ENCODE peak calls at places on chromosomes 16 and 17, in seven cellular contexts. One of them, this sample, is unnamed.

GRCh38 chr16:47970291-47970931 is 185.4 kb downstream of the ABCC12 start:
- DNase-seq in HCT116: no peak
- DNase-seq in SK-N-SH: no peak
- DNase-seq in K562: peak; percentile 21
- DNase-seq in H1: no peak
- DNase-seq in HepG2: peak; percentile 34
- DNase-seq in GM12878: no peak
- DNase-seq in this sample: peak; percentile 14

GRCh38 chr17:64442550-64442971 is 6.4 kb upstream of the MILR1 start:
- DNase-seq in HCT116: no peak
- DNase-seq in SK-N-SH: no peak
- DNase-seq in K562: no peak
- DNase-seq in H1: no peak
- DNase-seq in HepG2: no peak
- DNase-seq in GM12878: no peak
- DNase-seq in this sample: no peak

GRCh38 chr16:23491490-23492391 is 18.6 kb downstream of the GGA2 start:
- DNase-seq in HCT116: no peak
- DNase-seq in SK-N-SH: no peak
- DNase-seq in K562: no peak
- DNase-seq in H1: no peak
- DNase-seq in HepG2: no peak
- DNase-seq in GM12878: no peak
- DNase-seq in this sample: peak; percentile 39

GRCh38 chr16:27822529-27823437 is 240.7 kb downstream of the GSG1L start:
- DNase-seq in HCT116: no peak
- DNase-seq in SK-N-SH: no peak
- DNase-seq in K562: no peak
- DNase-seq in H1: no peak
- DNase-seq in HepG2: no peak
- DNase-seq in GM12878: no peak
- DNase-seq in this sample: no peak

GRCh38 chr17:73476890-73477350 is 165.1 kb upstream of the CDC42EP4 start:
- DNase-seq in HCT116: no peak
- DNase-seq in SK-N-SH: no peak
- DNase-seq in K562: no peak
- DNase-seq in H1: no peak
- DNase-seq in HepG2: no peak
- DNase-seq in GM12878: no peak
- DNase-seq in this sample: no peak

GRCh38 chr16:15601212-15601879 is 41.6 kb downstream of the MARF1 start:
- DNase-seq in HCT116: no peak
- DNase-seq in SK-N-SH: no peak
- DNase-seq in K562: no peak
- DNase-seq in H1: peak; percentile 65
- DNase-seq in HepG2: no peak
- DNase-seq in GM12878: no peak
- DNase-seq in this sample: no peak

GRCh38 chr16:56679813-56680212 is 2.5 kb upstream of the MT1X start:
- DNase-seq in HCT116: peak; percentile 65
- DNase-seq in SK-N-SH: no peak
- DNase-seq in K562: no peak
- DNase-seq in H1: no peak
- DNase-seq in HepG2: peak; percentile 23
- DNase-seq in GM12878: no peak
- DNase-seq in this sample: no peak

GRCh38 chr16:2170080-2170479 is 14.5 kb downstream of the TRAF7 start:
- DNase-seq in HCT116: no peak
- DNase-seq in SK-N-SH: no peak
- DNase-seq in K562: no peak
- DNase-seq in H1: no peak
- DNase-seq in HepG2: no peak
- DNase-seq in GM12878: no peak
- DNase-seq in this sample: peak; percentile 95

GRCh38 chr16:58464047-58464915 is 35.7 kb upstream of the NDRG4 start:
- DNase-seq in HCT116: no peak
- DNase-seq in SK-N-SH: peak; percentile 82
- DNase-seq in K562: no peak
- DNase-seq in H1: peak; percentile 72
- DNase-seq in HepG2: no peak
- DNase-seq in GM12878: no peak
- DNase-seq in this sample: no peak

GRCh38 chr16:76278976-76279375 is 1.8 kb downstream of the CNTNAP4 start:
- DNase-seq in HCT116: no peak
- DNase-seq in SK-N-SH: peak; percentile 21
- DNase-seq in K562: no peak
- DNase-seq in H1: no peak
- DNase-seq in HepG2: peak; percentile 13
- DNase-seq in GM12878: no peak
- DNase-seq in this sample: no peak

GRCh38 chr16:48820379-48820778 is 210.4 kb upstream of the N4BP1 start:
- DNase-seq in HCT116: no peak
- DNase-seq in SK-N-SH: no peak
- DNase-seq in K562: no peak
- DNase-seq in H1: no peak
- DNase-seq in HepG2: no peak
- DNase-seq in GM12878: no peak
- DNase-seq in this sample: no peak

GRCh38 chr16:14110728-14111251 is 39.7 kb downstream of the MRTFB start:
- DNase-seq in HCT116: no peak
- DNase-seq in SK-N-SH: no peak
- DNase-seq in K562: no peak
- DNase-seq in H1: no peak
- DNase-seq in HepG2: no peak
- DNase-seq in GM12878: no peak
- DNase-seq in this sample: no peak

GRCh38 chr16:66705790-66706505 is 9.4 kb upstream of the CMTM4 start:
- DNase-seq in HCT116: no peak
- DNase-seq in SK-N-SH: no peak
- DNase-seq in K562: no peak
- DNase-seq in H1: no peak
- DNase-seq in HepG2: no peak
- DNase-seq in GM12878: no peak
- DNase-seq in this sample: peak; percentile 24

GRCh38 chr16:58638148-58639036 is 8.8 kb upstream of the CNOT1 start:
- DNase-seq in HCT116: peak; percentile 54
- DNase-seq in SK-N-SH: no peak
- DNase-seq in K562: no peak
- DNase-seq in H1: no peak
- DNase-seq in HepG2: peak; percentile 79
- DNase-seq in GM12878: no peak
- DNase-seq in this sample: peak; percentile 21

GRCh38 chr17:58317421-58318064 is 11.1 kb downstream of the TSPOAP1 start:
- DNase-seq in HCT116: peak; percentile 72
- DNase-seq in SK-N-SH: peak; percentile 81
- DNase-seq in K562: no peak
- DNase-seq in H1: peak; percentile 62
- DNase-seq in HepG2: peak; percentile 75
- DNase-seq in GM12878: peak; percentile 66
- DNase-seq in this sample: peak; percentile 26

GRCh38 chr17:58318627-58319180 is 9.9 kb downstream of the TSPOAP1 start:
- DNase-seq in HCT116: no peak
- DNase-seq in SK-N-SH: no peak
- DNase-seq in K562: no peak
- DNase-seq in H1: no peak
- DNase-seq in HepG2: no peak
- DNase-seq in GM12878: no peak
- DNase-seq in this sample: no peak

GRCh38 chr17:58319181-58320162 is 9.1 kb downstream of the TSPOAP1 start:
- DNase-seq in HCT116: no peak
- DNase-seq in SK-N-SH: no peak
- DNase-seq in K562: no peak
- DNase-seq in H1: no peak
- DNase-seq in HepG2: no peak
- DNase-seq in GM12878: no peak
- DNase-seq in this sample: no peak

GRCh38 chr17:58316260-58316960 is 12.2 kb downstream of the TSPOAP1 start:
- DNase-seq in HCT116: no peak
- DNase-seq in SK-N-SH: peak; percentile 14
- DNase-seq in K562: no peak
- DNase-seq in H1: peak; percentile 37
- DNase-seq in HepG2: no peak
- DNase-seq in GM12878: no peak
- DNase-seq in this sample: no peak

DNA sequence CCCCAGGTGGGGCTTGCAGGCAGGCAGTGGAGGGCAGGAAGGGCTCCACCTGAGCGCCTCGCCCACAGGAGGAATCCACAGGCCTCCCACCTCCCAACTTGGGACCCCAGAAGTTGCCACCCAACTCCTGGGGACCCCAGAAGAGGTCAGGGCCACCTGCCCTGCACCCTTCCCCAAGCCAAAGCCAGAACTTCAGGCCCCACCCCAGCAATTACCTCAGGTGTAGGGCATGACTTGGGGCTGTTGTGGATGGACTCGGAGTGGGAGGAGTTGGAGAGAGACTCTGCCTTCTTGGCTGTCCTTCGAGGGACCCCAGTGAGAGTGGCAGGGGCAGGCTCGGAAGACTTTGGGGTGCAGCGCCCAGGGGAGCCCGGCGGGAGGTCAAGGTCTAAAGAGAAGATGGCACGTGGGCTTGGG is 10.5 kb downstream of the TSPOAP1 start:
- DNase-seq in HCT116: no peak
- DNase-seq in SK-N-SH: no peak
- DNase-seq in K562: no peak
- DNase-seq in H1: no peak
- DNase-seq in HepG2: no peak
- DNase-seq in GM12878: no peak
- DNase-seq in this sample: no peak
- TF ChIP-seq MAX in HCT116: no peak
- TF ChIP-seq MAX in SK-N-SH: no peak
- TF ChIP-seq MAX in K562: no peak
- TF ChIP-seq MAX in H1: no peak
- TF ChIP-seq MAX in HepG2: no peak
- TF ChIP-seq MAX in GM12878: no peak
- TF ChIP-seq MAX in this sample: no peak

GRCh38 chr17:49369760-49370159 is 7.7 kb upstream of the ZNF652 start:
- DNase-seq in HCT116: no peak
- DNase-seq in SK-N-SH: no peak
- DNase-seq in K562: no peak
- DNase-seq in H1: no peak
- DNase-seq in HepG2: no peak
- DNase-seq in GM12878: no peak
- DNase-seq in this sample: no peak

GRCh38 chr17:49375544-49375943 is 13.5 kb upstream of the ZNF652 start:
- DNase-seq in HCT116: no peak
- DNase-seq in SK-N-SH: no peak
- DNase-seq in K562: no peak
- DNase-seq in H1: no peak
- DNase-seq in HepG2: no peak
- DNase-seq in GM12878: no peak
- DNase-seq in this sample: no peak

GRCh38 chr17:49372428-49372827 is 10.4 kb upstream of the ZNF652 start:
- DNase-seq in HCT116: no peak
- DNase-seq in SK-N-SH: no peak
- DNase-seq in K562: no peak
- DNase-seq in H1: no peak
- DNase-seq in HepG2: no peak
- DNase-seq in GM12878: no peak
- DNase-seq in this sample: no peak

GRCh38 chr17:49371178-49371834 is 9.3 kb upstream of the ZNF652 start:
- DNase-seq in HCT116: no peak
- DNase-seq in SK-N-SH: no peak
- DNase-seq in K562: peak; percentile 56
- DNase-seq in H1: peak; percentile 92
- DNase-seq in HepG2: no peak
- DNase-seq in GM12878: no peak
- DNase-seq in this sample: no peak

GRCh38 chr17:49373115-49373514 is 11.1 kb upstream of the ZNF652 start:
- DNase-seq in HCT116: no peak
- DNase-seq in SK-N-SH: no peak
- DNase-seq in K562: no peak
- DNase-seq in H1: no peak
- DNase-seq in HepG2: no peak
- DNase-seq in GM12878: no peak
- DNase-seq in this sample: no peak
- H2AFZ ChIP-seq in HCT116: no peak overlapping the region
- H2AFZ ChIP-seq in SK-N-SH: no peak overlapping the region
- H2AFZ ChIP-seq in K562: no peak overlapping the region
- H2AFZ ChIP-seq in H1: no peak overlapping the region
- H2AFZ ChIP-seq in HepG2: no peak overlapping the region
- H2AFZ ChIP-seq in GM12878: no peak overlapping the region
- H2AFZ ChIP-seq in this sample: no peak overlapping the region

DNA sequence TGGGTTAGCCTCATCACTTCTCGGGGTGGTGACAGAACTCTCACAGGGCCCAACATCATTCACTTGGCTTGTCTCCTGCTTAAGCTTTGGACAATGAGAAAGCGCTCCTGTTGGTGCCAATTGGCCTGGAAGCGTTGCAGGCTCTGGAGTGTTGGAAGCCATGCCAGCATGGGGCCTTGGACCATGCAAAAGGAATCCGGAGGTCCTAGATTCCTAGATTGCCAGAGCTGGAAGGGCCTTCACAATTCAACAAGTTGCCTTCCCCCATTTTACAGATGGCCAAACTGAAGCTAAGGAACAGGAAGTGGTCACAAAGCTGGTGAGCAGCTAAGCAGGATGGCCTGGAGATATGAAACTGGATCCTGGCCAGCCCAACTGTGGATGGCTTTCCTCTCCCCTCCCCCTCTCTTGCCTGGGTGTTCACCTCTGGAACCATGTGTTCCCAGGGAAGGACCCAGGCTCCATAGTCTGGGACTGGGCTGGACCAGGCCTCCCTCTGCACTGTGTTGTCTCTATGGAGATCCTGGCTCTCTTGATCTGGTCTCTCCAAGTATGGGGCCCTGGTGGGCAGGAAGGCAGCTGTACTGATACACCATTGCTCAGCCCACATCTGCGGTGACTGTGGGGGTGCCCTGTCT is 6.0 kb upstream of the IGFBP4 start:
- DNase-seq in HCT116: no peak
- DNase-seq in SK-N-SH: no peak
- DNase-seq in K562: peak; percentile 68
- DNase-seq in H1: no peak
- DNase-seq in HepG2: no peak
- DNase-seq in GM12878: no peak
- DNase-seq in this sample: no peak
- TF ChIP-seq MAX in HCT116: no peak
- TF ChIP-seq MAX in SK-N-SH: no peak
- TF ChIP-seq MAX in K562: peak; percentile 13
- TF ChIP-seq MAX in H1: no peak
- TF ChIP-seq MAX in HepG2: no peak
- TF ChIP-seq MAX in GM12878: no peak
- TF ChIP-seq MAX in this sample: no peak

DNA sequence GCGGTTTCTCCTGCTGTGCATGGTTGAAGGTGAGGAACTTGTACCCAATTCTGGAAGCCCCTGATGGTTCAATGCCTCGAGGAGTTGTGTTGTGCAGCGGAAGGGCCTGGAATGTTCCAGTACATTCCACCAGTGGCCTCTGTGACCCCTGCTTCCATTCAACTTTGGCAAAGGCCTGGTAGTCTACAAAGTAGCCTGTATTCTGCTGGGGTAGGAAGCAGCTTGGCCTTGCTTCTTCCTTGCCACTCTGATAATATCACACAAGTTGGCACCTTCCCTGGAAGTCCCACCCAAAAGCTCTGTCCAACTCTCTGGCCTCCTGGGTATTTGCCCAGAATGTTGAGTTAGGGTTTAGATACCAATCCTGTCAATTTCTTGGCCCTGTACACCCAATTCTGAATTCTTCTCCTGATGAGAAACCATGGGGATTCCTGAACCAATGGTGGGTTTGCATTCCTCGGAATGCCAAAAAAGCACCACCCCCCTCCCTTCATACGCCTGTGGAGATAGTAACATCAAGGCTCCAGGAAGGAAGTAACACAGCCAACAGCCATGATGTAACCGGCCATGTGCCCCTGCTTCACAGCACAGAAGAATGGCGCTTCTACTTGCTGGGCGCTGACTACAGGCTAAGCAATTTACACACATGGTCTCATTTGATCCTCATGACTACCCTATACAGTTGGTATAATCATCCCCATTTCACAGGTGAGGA is 11.8 kb upstream of the FAM117A start:
- DNase-seq in HCT116: no peak
- DNase-seq in SK-N-SH: no peak
- DNase-seq in K562: no peak
- DNase-seq in H1: no peak
- DNase-seq in HepG2: peak; percentile 18
- DNase-seq in GM12878: no peak
- DNase-seq in this sample: peak; percentile 73
- H2AFZ ChIP-seq in HCT116: no peak overlapping the region
- H2AFZ ChIP-seq in SK-N-SH: no peak overlapping the region
- H2AFZ ChIP-seq in K562: peak overlapping the region; percentile 4
- H2AFZ ChIP-seq in H1: no peak overlapping the region
- H2AFZ ChIP-seq in HepG2: no peak overlapping the region
- H2AFZ ChIP-seq in GM12878: no peak overlapping the region
- H2AFZ ChIP-seq in this sample: peak overlapping the region; percentile 32

This sample was measured in endothelial cell of umbilical vein.